ENCODE peak calls at places on chromosomes 1 and 21, in five cellular contexts. One of them, this sample, is unnamed.

GRCh38 chr1:11731719-11732283 is 4.1 kb upstream of the AGTRAP start:
- DNase-seq in cardiac muscle cell: peak; percentile 87
- DNase-seq in left ventricle myocardium inferior: peak; percentile 81
- DNase-seq in A549: no peak
- DNase-seq in hepatocyte: peak; percentile 78
- DNase-seq in this sample: peak; percentile 83

GRCh38 chr1:155474156-155474555 is 88.4 kb downstream of the ASH1L start:
- DNase-seq in cardiac muscle cell: peak; percentile 9
- DNase-seq in left ventricle myocardium inferior: no peak
- DNase-seq in A549: no peak
- DNase-seq in hepatocyte: no peak
- DNase-seq in this sample: no peak

GRCh38 chr1:55309053-55309452 is 93.9 kb upstream of the USP24 start:
- DNase-seq in cardiac muscle cell: peak; percentile 48
- DNase-seq in left ventricle myocardium inferior: no peak
- DNase-seq in A549: no peak
- DNase-seq in hepatocyte: no peak
- DNase-seq in this sample: no peak

GRCh38 chr1:112852934-112853333 is 103.1 kb downstream of the SLC16A1 start:
- DNase-seq in cardiac muscle cell: no peak
- DNase-seq in left ventricle myocardium inferior: no peak
- DNase-seq in A549: no peak
- DNase-seq in hepatocyte: no peak
- DNase-seq in this sample: no peak

GRCh38 chr1:109399326-109399957 is 1.7 kb upstream of the SORT1 start:
- DNase-seq in cardiac muscle cell: peak; percentile 74
- DNase-seq in left ventricle myocardium inferior: no peak
- DNase-seq in A549: peak; percentile 16
- DNase-seq in hepatocyte: peak; percentile 79
- DNase-seq in this sample: no peak

GRCh38 chr1:59020151-59020997 is 236.5 kb upstream of the JUN start:
- DNase-seq in cardiac muscle cell: peak; percentile 78
- DNase-seq in left ventricle myocardium inferior: peak; percentile 30
- DNase-seq in A549: no peak
- DNase-seq in hepatocyte: peak; percentile 56
- DNase-seq in this sample: no peak

GRCh38 chr1:231923461-231924132 is 297.0 kb downstream of the DISC1 start:
- DNase-seq in cardiac muscle cell: no peak
- DNase-seq in left ventricle myocardium inferior: no peak
- DNase-seq in A549: no peak
- DNase-seq in hepatocyte: no peak
- DNase-seq in this sample: no peak

GRCh38 chr1:86779308-86780191 is 75.2 kb downstream of the SH3GLB1 start:
- DNase-seq in cardiac muscle cell: peak; percentile 78
- DNase-seq in left ventricle myocardium inferior: no peak
- DNase-seq in A549: no peak
- DNase-seq in hepatocyte: peak; percentile 55
- DNase-seq in this sample: no peak

GRCh38 chr1:19759740-19760089 is 40.0 kb downstream of the TMCO4 start:
- DNase-seq in cardiac muscle cell: no peak
- DNase-seq in left ventricle myocardium inferior: no peak
- DNase-seq in A549: no peak
- DNase-seq in hepatocyte: peak; percentile 31
- DNase-seq in this sample: no peak

GRCh38 chr1:159889821-159890252 is 10.1 kb downstream of the CFAP45 start:
- DNase-seq in cardiac muscle cell: peak; percentile 90
- DNase-seq in left ventricle myocardium inferior: no peak
- DNase-seq in A549: no peak
- DNase-seq in hepatocyte: no peak
- DNase-seq in this sample: no peak

GRCh38 chr1:110643886-110644285 is 30.9 kb downstream of the KCNA3 start:
- DNase-seq in cardiac muscle cell: no peak
- DNase-seq in left ventricle myocardium inferior: no peak
- DNase-seq in A549: no peak
- DNase-seq in hepatocyte: no peak
- DNase-seq in this sample: no peak

GRCh38 chr1:223153177-223154119 is 10.4 kb upstream of the TLR5 start:
- DNase-seq in cardiac muscle cell: peak; percentile 60
- DNase-seq in left ventricle myocardium inferior: no peak
- DNase-seq in A549: no peak
- DNase-seq in hepatocyte: no peak
- DNase-seq in this sample: no peak

GRCh38 chr1:231414260-231415016 is 7.6 kb downstream of the EGLN1 start:
- DNase-seq in cardiac muscle cell: no peak
- DNase-seq in left ventricle myocardium inferior: no peak
- DNase-seq in A549: no peak
- DNase-seq in hepatocyte: no peak
- DNase-seq in this sample: no peak

GRCh38 chr1:223041481-223041880 is 101.6 kb downstream of the TLR5 start:
- DNase-seq in cardiac muscle cell: no peak
- DNase-seq in left ventricle myocardium inferior: no peak
- DNase-seq in A549: no peak
- DNase-seq in hepatocyte: no peak
- DNase-seq in this sample: no peak

GRCh38 chr1:54124906-54125305 is 27.9 kb downstream of the CDCP2 start:
- DNase-seq in cardiac muscle cell: no peak
- DNase-seq in left ventricle myocardium inferior: no peak
- DNase-seq in A549: no peak
- DNase-seq in hepatocyte: no peak
- DNase-seq in this sample: no peak

GRCh38 chr1:163227126-163227525 is 24.4 kb upstream of the RGS5 start:
- DNase-seq in cardiac muscle cell: no peak
- DNase-seq in left ventricle myocardium inferior: no peak
- DNase-seq in A549: no peak
- DNase-seq in hepatocyte: no peak
- DNase-seq in this sample: no peak

GRCh38 chr1:53122194-53122846 is 20.1 kb downstream of the SLC1A7 start:
- DNase-seq in cardiac muscle cell: peak; percentile 65
- DNase-seq in left ventricle myocardium inferior: peak; percentile 68
- DNase-seq in A549: no peak
- DNase-seq in hepatocyte: no peak
- DNase-seq in this sample: no peak

GRCh38 chr1:51217101-51217500 is 19.0 kb upstream of the RNF11 start:
- DNase-seq in cardiac muscle cell: no peak
- DNase-seq in left ventricle myocardium inferior: no peak
- DNase-seq in A549: no peak
- DNase-seq in hepatocyte: peak; percentile 13
- DNase-seq in this sample: no peak

GRCh38 chr1:231937013-231937754 is 310.6 kb downstream of the DISC1 start:
- DNase-seq in cardiac muscle cell: peak; percentile 76
- DNase-seq in left ventricle myocardium inferior: peak; percentile 87
- DNase-seq in A549: no peak
- DNase-seq in hepatocyte: peak; percentile 52
- DNase-seq in this sample: no peak

GRCh38 chr21:14895792-14896191 is 169.0 kb downstream of the NRIP1 start:
- DNase-seq in cardiac muscle cell: no peak
- DNase-seq in left ventricle myocardium inferior: no peak
- DNase-seq in A549: no peak
- DNase-seq in hepatocyte: no peak
- DNase-seq in this sample: no peak

GRCh38 chr1:79777481-79778219 is 771.1 kb upstream of the ADGRL4 start:
- DNase-seq in cardiac muscle cell: no peak
- DNase-seq in left ventricle myocardium inferior: no peak
- DNase-seq in A549: no peak
- DNase-seq in hepatocyte: no peak
- DNase-seq in this sample: no peak

DNA sequence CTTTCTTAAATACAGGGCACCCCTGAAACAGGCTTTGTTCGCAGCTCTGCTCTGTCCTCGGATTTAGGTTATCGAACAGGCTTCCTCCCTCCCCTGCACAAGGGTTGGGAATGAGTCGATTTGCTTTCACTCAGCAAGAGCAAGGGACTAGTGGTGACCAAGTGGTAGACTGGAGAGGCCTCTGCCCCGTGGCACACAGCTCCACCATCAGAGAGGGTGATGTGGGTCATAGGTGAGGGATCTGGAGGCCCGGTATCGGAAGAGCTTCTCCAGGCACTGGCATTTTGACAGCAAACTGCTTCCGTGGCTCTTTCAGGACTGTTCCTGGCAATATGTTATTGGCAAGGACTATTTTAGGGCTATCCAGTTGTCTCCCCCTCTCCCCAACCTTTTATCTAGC is 3.1 kb upstream of the ELF3 start:
- DNase-seq in cardiac muscle cell: no peak
- DNase-seq in left ventricle myocardium inferior: no peak
- DNase-seq in A549: no peak
- DNase-seq in hepatocyte: no peak
- DNase-seq in this sample: no peak
- H3K27ac ChIP-seq in cardiac muscle cell: peak overlapping the region; percentile 78
- H3K27ac ChIP-seq in left ventricle myocardium inferior: no peak overlapping the region
- H3K27ac ChIP-seq in A549: peak overlapping the region; percentile 93
- H3K27ac ChIP-seq in hepatocyte: peak overlapping the region; percentile 91
- H3K27ac ChIP-seq in this sample: no peak overlapping the region

DNA sequence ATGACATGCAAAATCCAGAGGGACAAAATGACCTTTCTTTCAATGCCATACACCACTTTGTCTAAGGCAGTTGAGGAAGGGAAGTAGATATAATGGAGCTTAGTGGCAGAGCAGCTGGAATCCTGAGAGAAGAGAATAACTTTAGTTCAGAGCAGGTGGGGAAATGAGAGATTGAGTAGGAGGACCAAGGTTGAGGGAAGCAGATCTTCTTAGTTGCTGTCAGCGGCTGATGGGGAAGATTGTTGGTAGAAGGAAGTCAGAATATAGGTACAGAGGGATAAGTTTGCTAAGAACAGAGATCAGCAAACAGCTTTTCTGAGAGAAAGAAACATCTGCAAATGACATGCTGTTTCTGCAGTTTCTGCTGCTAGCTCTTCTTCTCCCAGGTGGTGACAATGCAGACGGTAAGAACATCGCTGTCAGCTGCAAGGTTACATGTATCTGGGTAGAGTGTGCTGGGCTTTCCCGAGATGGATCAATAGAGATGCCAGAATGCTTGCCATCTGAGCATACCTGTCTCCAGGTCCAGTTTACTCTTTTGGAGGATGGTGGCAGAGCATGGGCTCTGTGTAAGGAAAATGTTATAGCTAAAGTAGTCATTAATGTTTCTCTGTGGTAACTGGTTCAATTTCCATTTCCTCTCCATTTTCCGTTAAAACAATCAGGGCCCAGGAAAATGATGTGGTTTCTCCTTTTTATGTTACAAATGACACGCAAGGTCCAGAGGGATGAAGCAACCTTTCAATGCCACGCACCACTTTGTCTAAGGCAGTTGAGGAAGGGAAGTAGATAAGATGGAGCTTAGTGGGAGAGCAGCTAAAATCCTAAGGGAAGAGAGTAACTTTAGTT is at the start of gene CD1C:
- DNase-seq in cardiac muscle cell: no peak
- DNase-seq in left ventricle myocardium inferior: no peak
- DNase-seq in A549: no peak
- DNase-seq in hepatocyte: no peak
- DNase-seq in this sample: no peak
- H3K27ac ChIP-seq in cardiac muscle cell: no peak within 1 kb of the TSS
- H3K27ac ChIP-seq in left ventricle myocardium inferior: no peak within 1 kb of the TSS
- H3K27ac ChIP-seq in A549: no peak within 1 kb of the TSS
- H3K27ac ChIP-seq in hepatocyte: no peak within 1 kb of the TSS
- H3K27ac ChIP-seq in this sample: no peak within 1 kb of the TSS

DNA sequence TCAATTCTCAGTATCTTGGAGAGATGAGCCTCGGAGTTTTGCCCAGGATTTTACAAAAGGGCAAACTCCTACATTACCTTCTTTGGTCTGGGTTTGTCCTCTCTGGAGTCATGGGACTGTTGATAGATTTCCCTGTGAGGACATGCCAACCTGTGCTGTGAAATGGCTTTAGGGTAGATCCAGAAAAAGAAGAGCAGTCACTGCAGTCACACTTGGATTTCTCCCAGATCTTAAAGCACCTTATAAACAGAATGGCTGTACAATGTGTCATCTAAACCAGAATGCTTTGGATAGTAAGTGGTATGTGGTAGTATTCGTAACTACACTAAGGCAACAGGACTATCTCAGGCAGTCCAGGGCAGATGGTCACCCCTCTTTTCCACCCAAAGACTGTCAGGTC is 1.9 kb upstream of the CSRP1 start:
- DNase-seq in cardiac muscle cell: no peak
- DNase-seq in left ventricle myocardium inferior: no peak
- DNase-seq in A549: no peak
- DNase-seq in hepatocyte: no peak
- DNase-seq in this sample: no peak
- H3K27ac ChIP-seq in cardiac muscle cell: no peak overlapping the region
- H3K27ac ChIP-seq in left ventricle myocardium inferior: no peak overlapping the region
- H3K27ac ChIP-seq in A549: no peak overlapping the region
- H3K27ac ChIP-seq in hepatocyte: no peak overlapping the region
- H3K27ac ChIP-seq in this sample: peak overlapping the region; percentile 21

DNA sequence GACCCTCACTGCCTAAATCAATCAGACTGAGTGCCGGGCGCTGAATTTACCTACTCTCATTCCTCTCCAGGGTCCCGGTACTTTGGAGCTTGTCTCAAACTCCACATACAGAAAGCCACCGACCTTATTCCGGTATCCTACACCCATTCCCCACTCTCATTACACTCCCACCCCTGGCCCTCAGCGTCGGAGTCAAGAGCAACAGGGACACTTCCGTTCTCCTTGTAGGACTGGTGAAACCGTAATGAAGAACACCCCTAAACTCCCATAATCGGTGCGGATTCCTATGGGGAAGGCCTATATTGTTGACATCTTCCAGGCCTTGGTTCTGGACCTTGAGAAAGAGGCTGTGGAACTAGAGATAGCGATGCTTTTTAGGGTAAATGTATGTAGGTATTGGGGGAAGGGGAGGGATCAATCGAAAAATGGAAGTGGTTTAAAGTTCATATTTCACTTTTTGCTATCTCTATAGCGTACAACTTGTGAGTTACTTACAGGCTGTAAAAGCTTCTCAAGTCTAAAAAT is 862 bp downstream of the ZBED6 start:
- DNase-seq in cardiac muscle cell: peak; percentile 48
- DNase-seq in left ventricle myocardium inferior: no peak
- DNase-seq in A549: no peak
- DNase-seq in hepatocyte: peak; percentile 43
- DNase-seq in this sample: peak; percentile 42
- H3K27ac ChIP-seq in cardiac muscle cell: peak overlapping the region; percentile 99
- H3K27ac ChIP-seq in left ventricle myocardium inferior: peak overlapping the region; percentile 96
- H3K27ac ChIP-seq in A549: peak overlapping the region; percentile 97
- H3K27ac ChIP-seq in hepatocyte: peak overlapping the region; percentile 97
- H3K27ac ChIP-seq in this sample: peak overlapping the region; percentile 90